ENCODE peak calls at places on chromosomes 7 and 10, in ten cellular contexts. T, G, S, L, V, F, K, P, U and J are unnamed samples.

GRCh38 chr7:141593134-141593533 is 41.9 kb downstream of the AGK start:
- DNase-seq in F (no peak), K (no peak), S (no peak), L (no peak), T (no peak), P (no peak), V (no peak), U (peak), G (no peak), J (no peak)

GRCh38 chr10:78288716-78289115 is 255.1 kb downstream of the RPS24 start:
- DNase-seq in F (no peak), G (no peak), T (no peak), K (no peak), U (no peak), S (no peak), V (no peak), P (no peak), L (no peak), J (no peak)

GRCh38 chr10:114038819-114039218 is 4.8 kb upstream of the ADRB1 start:
- DNase-seq in L (no peak), F (no peak), U (no peak), G (no peak), P (no peak), S (no peak), K (no peak), T (no peak), V (no peak), J (no peak)

GRCh38 chr7:31071316-31071715 is 19.2 kb downstream of the ADCYAP1R1 start:
- DNase-seq in F (no peak), G (no peak), K (no peak), S (no peak), T (no peak), V (peak), U (no peak), L (no peak), P (no peak), J (no peak)

GRCh38 chr7:152464312-152465117 is 28.7 kb upstream of the KMT2C start:
- DNase-seq in K (peak), L (no peak), T (no peak), V (peak), P (peak), F (peak), U (peak), S (no peak), G (peak), J (peak)

GRCh38 chr7:98286093-98286525 is 4.6 kb downstream of the BRI3 start:
- DNase-seq in T (peak), V (peak), F (peak), G (no peak), L (no peak), K (peak), P (peak), U (no peak), S (peak), J (no peak)

GRCh38 chr10:8365935-8366911 is 311.7 kb downstream of the GATA3 start:
- DNase-seq in L (no peak), P (no peak), K (no peak), T (no peak), S (peak), F (peak), U (no peak), V (no peak), G (no peak), J (no peak)

GRCh38 chr10:3080608-3081007 is 13.3 kb downstream of the PFKP start:
- DNase-seq in T (no peak), U (no peak), V (no peak), G (no peak), K (no peak), L (no peak), S (no peak), P (no peak), F (no peak), J (no peak)

GRCh38 chr7:44994877-44995554 is 5.0 kb upstream of the CCM2 start:
- DNase-seq in F (no peak), S (no peak), G (no peak), L (no peak), U (no peak), V (no peak), K (no peak), P (no peak), T (no peak), J (no peak)

GRCh38 chr7:17408245-17408903 is 109.9 kb downstream of the AHR start:
- DNase-seq in L (no peak), S (peak), G (no peak), V (peak), U (no peak), T (no peak), F (peak), K (peak), P (no peak), J (no peak)

GRCh38 chr10:104328916-104329710 is 9.2 kb downstream of the ITPRIP start:
- DNase-seq in P (no peak), U (peak), G (no peak), L (peak), F (peak), T (peak), S (peak), V (no peak), K (peak), J (peak)

GRCh38 chr7:107933386-107934013 is 42.5 kb downstream of the DLD start:
- DNase-seq in U (no peak), T (no peak), L (no peak), V (no peak), G (no peak), S (no peak), P (no peak), F (no peak), K (no peak), J (no peak)

GRCh38 chr7:7696458-7697119 is 21.8 kb downstream of the RPA3 start:
- DNase-seq in F (no peak), K (no peak), U (no peak), G (no peak), T (no peak), L (no peak), V (no peak), S (no peak), P (no peak), J (no peak)
- H3K27ac ChIP-seq in F (peak), K (peak), U (no peak), G (no peak), T (peak), L (no peak), V (no peak), S (no peak), P (peak), J (no peak)

DNA sequence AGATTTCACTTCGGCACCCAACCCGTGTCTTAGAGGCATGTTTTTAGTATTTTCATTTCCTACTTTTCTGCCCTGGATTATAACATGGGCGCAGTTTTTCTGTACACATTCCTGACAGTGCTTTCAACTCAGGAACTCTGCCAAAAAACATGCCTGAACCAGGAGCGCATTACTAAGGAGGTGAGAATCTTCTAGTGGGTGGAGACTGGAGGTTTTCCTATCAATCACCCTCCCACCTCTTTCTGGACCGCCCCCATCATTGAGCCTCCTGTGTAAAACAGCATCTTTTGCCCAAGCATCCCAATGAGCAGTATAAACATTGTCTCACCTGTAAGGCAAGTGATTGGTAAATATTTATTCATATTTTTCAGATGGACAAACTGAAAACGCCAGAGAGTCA is 53.2 kb downstream of the STK17A start:
- DNase-seq in T (no peak), U (no peak), G (no peak), V (no peak), F (no peak), K (no peak), P (no peak), L (no peak), S (peak), J (no peak)
- H3K27ac ChIP-seq in T (peak), U (no peak), G (no peak), V (no peak), F (no peak), K (no peak), P (no peak), L (peak), S (peak), J (no peak)

DNA sequence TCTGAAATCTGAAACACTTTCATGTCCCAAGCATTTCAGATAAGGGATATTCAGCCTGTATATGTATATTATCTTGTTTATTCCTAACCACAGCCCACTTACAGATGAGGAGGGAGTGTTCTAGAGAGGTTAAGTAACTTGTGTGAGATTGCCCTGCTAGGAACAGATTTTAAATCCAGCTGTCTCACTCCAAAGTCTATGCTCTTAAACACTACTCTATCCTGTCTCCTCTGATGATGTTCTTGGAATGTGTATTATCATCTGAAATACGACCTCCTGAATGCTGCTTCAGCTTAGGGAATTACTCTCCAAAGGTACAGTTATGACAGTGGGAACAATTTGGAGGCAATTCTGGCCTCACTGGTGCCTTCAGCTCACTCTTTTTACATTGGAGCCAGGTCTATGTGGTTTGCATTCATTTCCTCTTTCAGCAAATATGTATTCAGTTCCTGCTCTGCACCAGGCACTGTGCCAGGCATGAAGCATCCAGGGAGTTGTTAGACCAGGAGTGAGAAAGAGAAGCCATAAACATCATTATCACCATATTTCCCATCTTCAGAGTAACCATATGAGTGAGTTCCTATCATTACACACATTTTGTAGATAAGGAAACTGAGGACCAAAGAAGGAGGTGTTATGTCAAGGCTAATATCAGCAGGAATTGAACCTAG is 70.2 kb downstream of the NOC3L start:
- DNase-seq in U (peak), T (no peak), L (no peak), K (peak), S (no peak), G (no peak), F (peak), V (no peak), P (peak), J (no peak)
- H3K27ac ChIP-seq in U (no peak), T (no peak), L (no peak), K (peak), S (no peak), G (no peak), F (no peak), V (no peak), P (peak), J (no peak)

DNA sequence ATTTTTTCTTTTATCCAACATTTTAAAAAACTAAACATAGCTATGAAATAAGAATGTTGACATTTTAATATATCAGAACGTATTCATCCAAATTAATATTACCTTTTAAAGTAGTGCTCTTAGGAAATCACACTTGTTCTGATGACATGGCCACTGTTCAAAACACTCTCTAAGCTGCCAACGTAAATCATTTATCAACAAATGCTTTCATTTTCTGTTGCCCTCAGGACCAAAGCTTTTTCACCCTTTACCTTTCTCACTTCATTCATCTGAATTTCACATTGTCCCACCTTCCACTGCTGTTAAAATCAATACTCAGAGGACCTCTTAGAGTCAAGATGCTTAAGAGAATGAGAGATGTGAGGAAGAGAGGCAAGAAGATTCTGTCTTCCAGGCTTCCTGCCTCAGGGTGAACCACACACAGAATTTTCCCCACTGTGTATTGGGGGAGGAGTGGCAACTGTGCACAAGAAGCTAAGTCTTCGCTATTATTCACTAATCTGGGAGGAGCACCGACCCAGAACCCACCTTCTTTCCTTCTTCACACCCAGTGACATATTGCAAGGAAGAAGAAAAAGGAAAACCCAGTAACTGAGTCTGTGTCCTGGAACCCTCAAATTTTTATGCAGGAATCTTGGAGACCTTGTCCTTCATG is 21.0 kb downstream of the HIBADH start:
- DNase-seq in K (no peak), P (no peak), U (no peak), V (no peak), S (no peak), F (no peak), L (no peak), T (no peak), G (no peak), J (no peak)
- H3K27ac ChIP-seq in K (peak), P (peak), U (no peak), V (no peak), S (no peak), F (peak), L (no peak), T (peak), G (no peak), J (no peak)

GRCh38 chr10:92656266-92656961 is 33.3 kb upstream of the HHEX start:
- DNase-seq in S (no peak), F (no peak), P (no peak), U (no peak), L (no peak), T (no peak), G (no peak), V (no peak), K (no peak), J (no peak)
- H3K27ac ChIP-seq in S (no peak), F (no peak), P (no peak), U (no peak), L (no peak), T (no peak), G (no peak), V (no peak), K (no peak), J (no peak)

DNA sequence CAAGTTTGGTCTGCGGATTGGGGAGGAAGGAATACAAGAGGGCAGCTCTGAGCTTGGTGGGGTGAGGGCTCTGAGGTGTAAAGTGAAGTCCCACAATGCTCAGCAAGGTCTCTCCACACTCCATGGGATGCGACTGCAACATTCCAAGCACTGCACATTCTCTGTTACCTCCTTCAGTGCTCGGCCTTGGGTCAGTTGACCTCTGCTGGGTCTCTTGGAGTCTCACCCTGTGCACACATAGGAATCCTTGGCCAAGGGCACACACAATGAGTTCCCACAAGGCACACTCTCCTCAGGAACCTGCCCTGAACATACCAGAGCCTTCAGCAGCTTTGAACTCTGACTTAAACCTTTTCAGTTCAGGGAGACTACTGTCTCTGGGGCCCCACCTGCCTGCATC is 2.4 kb upstream of the WDFY4 start:
- DNase-seq in L (no peak), T (no peak), U (no peak), P (no peak), S (no peak), K (no peak), F (no peak), G (no peak), V (no peak), J (no peak)
- H3K27ac ChIP-seq in L (no peak), T (no peak), U (no peak), P (no peak), S (no peak), K (no peak), F (no peak), G (no peak), V (no peak), J (no peak)

GRCh38 chr10:44033008-44033407 is 351.9 kb downstream of the CXCL12 start:
- DNase-seq in U (no peak), K (no peak), P (no peak), L (no peak), T (no peak), G (no peak), V (no peak), F (no peak), S (no peak), J (no peak)

GRCh38 chr10:44032216-44032615 is 352.7 kb downstream of the CXCL12 start:
- DNase-seq in F (no peak), L (no peak), G (no peak), T (no peak), K (no peak), S (no peak), U (no peak), V (no peak), P (no peak), J (no peak)

GRCh38 chr10:44028384-44029137 is 356.3 kb downstream of the CXCL12 start:
- DNase-seq in U (no peak), P (no peak), F (no peak), V (no peak), T (no peak), S (no peak), L (no peak), G (no peak), K (no peak), J (no peak)

GRCh38 chr10:44030681-44031080 is 354.2 kb downstream of the CXCL12 start:
- DNase-seq in V (no peak), P (no peak), F (no peak), L (no peak), T (no peak), K (no peak), S (no peak), U (no peak), G (no peak), J (no peak)

GRCh38 chr10:44030132-44030531 is 354.8 kb downstream of the CXCL12 start:
- DNase-seq in L (peak), V (no peak), K (no peak), F (no peak), S (no peak), T (no peak), P (no peak), G (no peak), U (no peak), J (peak)
- H3K27ac ChIP-seq in L (no peak), V (no peak), K (no peak), F (no peak), S (no peak), T (peak), P (no peak), G (no peak), U (no peak), J (no peak)

GRCh38 chr7:94376281-94376680 is 18.4 kb upstream of the COL1A2 start:
- DNase-seq in T (no peak), U (no peak), V (no peak), P (no peak), S (no peak), L (no peak), G (no peak), F (no peak), K (no peak), J (no peak)
- H3K27ac ChIP-seq in T (peak), U (peak), V (peak), P (peak), S (no peak), L (no peak), G (no peak), F (no peak), K (peak), J (no peak)

GRCh38 chr7:132463922-132464321 is 112.3 kb downstream of the PLXNA4 start:
- DNase-seq in P (no peak), T (no peak), U (no peak), S (no peak), L (no peak), F (no peak), V (no peak), G (no peak), K (no peak), J (no peak)
- H3K27ac ChIP-seq in P (peak), T (peak), U (no peak), S (no peak), L (no peak), F (no peak), V (no peak), G (no peak), K (no peak), J (no peak)

DNA sequence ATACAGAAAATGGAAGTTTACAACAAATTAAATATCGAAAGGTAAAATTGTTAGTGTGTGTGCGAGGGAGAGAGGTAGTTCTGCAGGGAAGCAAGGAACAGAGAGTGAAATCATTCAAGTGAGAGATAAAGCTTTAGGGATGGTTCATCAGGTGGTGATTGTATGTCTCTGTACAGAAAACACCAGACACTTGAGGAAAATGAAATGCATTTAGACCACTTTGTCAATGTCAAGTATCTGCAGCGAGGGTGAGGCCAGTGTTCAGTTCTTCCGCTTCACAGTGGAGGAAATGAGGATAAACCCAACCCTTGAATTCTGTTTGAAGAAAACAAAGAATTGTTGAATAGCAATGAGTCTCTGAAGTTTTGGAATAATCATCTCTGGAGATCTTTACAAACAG is 14.4 kb upstream of the ITGB1 start:
- DNase-seq in K (no peak), V (no peak), U (no peak), L (no peak), S (no peak), G (no peak), F (no peak), P (no peak), T (no peak), J (no peak)
- H3K27ac ChIP-seq in K (no peak), V (no peak), U (no peak), L (no peak), S (peak), G (no peak), F (no peak), P (no peak), T (no peak), J (no peak)